ENCODE peak calls at places on chromosomes 11 and 22, in eight cellular contexts. D is DND-41, U is esophagus squamous epithelium, B is kidney, Z is GM23338, M is HepG2, T is spleen, C is heart left ventricle. L is an unnamed sample.

GRCh38 chr11:995058-995751 is 41.3 kb downstream of the MUC6 start:
- DNase-seq in Z (no peak), M (no peak), C (no peak), U (no peak), D (no peak), B (no peak), T (no peak), L (no peak)

GRCh38 chr11:45844822-45845573 is 2.3 kb upstream of the CRY2 start:
- DNase-seq in Z (no peak), M (no peak), C (no peak), U (no peak), T (no peak), B (no peak), D (no peak), L (no peak)

GRCh38 chr22:17773606-17774205 is 563 bp downstream of the BID start:
- DNase-seq in D (peak; percentile 74), M (peak; percentile 35), B (no peak), C (no peak), U (no peak), T (peak; percentile 93), Z (peak; percentile 83), L (peak; percentile 65)

GRCh38 chr11:74494916-74495315 is 1.4 kb upstream of the LIPT2 start:
- DNase-seq in B (no peak), M (no peak), C (no peak), D (no peak), T (no peak), Z (no peak), U (no peak), L (no peak)

GRCh38 chr11:126132319-126132718 is 69.7 kb upstream of the CDON start:
- DNase-seq in T (no peak), Z (no peak), U (no peak), M (no peak), D (no peak), C (no peak), B (peak; percentile 88), L (peak; percentile 89)

GRCh38 chr11:131654849-131655248 is 284.4 kb downstream of the NTM start:
- DNase-seq in C (no peak), Z (no peak), T (no peak), D (no peak), M (no peak), U (no peak), B (no peak), L (no peak)

GRCh38 chr11:44258839-44259420 is 51.0 kb downstream of the ALX4 start:
- DNase-seq in Z (no peak), T (no peak), B (no peak), C (no peak), U (no peak), M (no peak), D (no peak), L (no peak)

GRCh38 chr22:37193629-37194191 is 5.7 kb upstream of the C1QTNF6 start:
- DNase-seq in B (peak; percentile 6), M (peak; percentile 43), Z (no peak), D (no peak), U (no peak), T (no peak), C (peak; percentile 44), L (peak; percentile 46)

GRCh38 chr11:83115551-83115950 is 41.4 kb upstream of the PCF11 start:
- DNase-seq in D (no peak), T (no peak), U (no peak), M (peak; percentile 66), Z (peak; percentile 12), C (no peak), B (no peak), L (no peak)

GRCh38 chr11:129636926-129637325 is 178.7 kb upstream of the TMEM45B start:
- DNase-seq in U (no peak), T (no peak), Z (no peak), M (no peak), C (no peak), D (no peak), B (no peak), L (no peak)

GRCh38 chr11:30683176-30683575 is 97.0 kb upstream of the MPPED2 start:
- DNase-seq in C (no peak), M (no peak), Z (no peak), U (no peak), B (no peak), D (no peak), T (no peak), L (no peak)

GRCh38 chr11:126147268-126148111 is 64.0 kb downstream of the RPUSD4 start:
- DNase-seq in B (no peak), U (no peak), D (no peak), T (peak; percentile 56), C (no peak), Z (peak; percentile 62), M (peak; percentile 94), L (no peak)

GRCh38 chr11:93908689-93909088 is 58.3 kb upstream of the VSTM5 start:
- DNase-seq in C (no peak), M (no peak), T (no peak), Z (peak; percentile 19), B (no peak), U (no peak), D (no peak), L (no peak)

GRCh38 chr22:26461188-26461810 is 22.3 kb downstream of the HPS4 start:
- DNase-seq in Z (peak; percentile 94), B (no peak), M (peak; percentile 24), T (no peak), C (peak; percentile 45), U (no peak), D (peak; percentile 25), L (peak; percentile 58)

GRCh38 chr22:23035557-23036277 is 34.6 kb upstream of the GNAZ start:
- DNase-seq in D (peak; percentile 78), B (no peak), M (no peak), U (no peak), T (peak; percentile 84), Z (no peak), C (no peak), L (no peak)

GRCh38 chr22:23862103-23862502 is 4.4 kb downstream of the SLC2A11 start:
- DNase-seq in U (no peak), T (peak; percentile 69), M (no peak), Z (peak; percentile 74), D (peak; percentile 65), B (peak; percentile 70), C (no peak), L (peak; percentile 42)

GRCh38 chr11:2521081-2521480 is 76.3 kb downstream of the KCNQ1 start:
- DNase-seq in Z (no peak), U (no peak), C (no peak), D (no peak), B (peak; percentile 56), M (no peak), T (peak; percentile 45), L (peak; percentile 26)
- H3K4me1 ChIP-seq in Z (no peaks in the 10 kb centered on the region), U (no peaks in the 10 kb centered on the region), C (no peaks in the 10 kb centered on the region), D (no peaks in the 10 kb centered on the region), B (no peaks in the 10 kb centered on the region), M (no peaks in the 10 kb centered on the region), T (peaks cover 7% of the 10 kb centered on the region), L (no peaks in the 10 kb centered on the region)

GRCh38 chr22:42645341-42645937 is 3.8 kb downstream of the CYB5R3 start:
- DNase-seq in D (no peak), Z (no peak), U (no peak), C (peak; percentile 44), M (no peak), T (no peak), B (no peak), L (peak; percentile 61)
- H3K4me3 ChIP-seq in D (no peak overlapping the region), Z (no peak overlapping the region), U (peak overlapping the region; percentile 24), C (peak overlapping the region; percentile 49), M (peak overlapping the region; percentile 42), T (no peak overlapping the region), B (peak overlapping the region; percentile 43), L (peak overlapping the region; percentile 43)

GRCh38 chr11:66881436-66881835 is 24.6 kb downstream of the LRFN4 start:
- DNase-seq in U (no peak), D (no peak), C (no peak), Z (no peak), M (no peak), T (no peak), B (no peak), L (no peak)

GRCh38 chr11:66881927-66882452 is 25.1 kb downstream of the LRFN4 start:
- DNase-seq in M (no peak), T (no peak), Z (no peak), U (no peak), D (no peak), B (no peak), C (no peak), L (no peak)

GRCh38 chr11:66884443-66884842 is 27.6 kb downstream of the LRFN4 start:
- DNase-seq in D (no peak), B (no peak), T (no peak), U (no peak), Z (no peak), M (peak; percentile 33), C (no peak), L (no peak)

GRCh38 chr11:66882540-66882939 is 25.7 kb downstream of the LRFN4 start:
- DNase-seq in U (no peak), B (no peak), Z (no peak), C (no peak), T (no peak), M (no peak), D (no peak), L (no peak)

DNA sequence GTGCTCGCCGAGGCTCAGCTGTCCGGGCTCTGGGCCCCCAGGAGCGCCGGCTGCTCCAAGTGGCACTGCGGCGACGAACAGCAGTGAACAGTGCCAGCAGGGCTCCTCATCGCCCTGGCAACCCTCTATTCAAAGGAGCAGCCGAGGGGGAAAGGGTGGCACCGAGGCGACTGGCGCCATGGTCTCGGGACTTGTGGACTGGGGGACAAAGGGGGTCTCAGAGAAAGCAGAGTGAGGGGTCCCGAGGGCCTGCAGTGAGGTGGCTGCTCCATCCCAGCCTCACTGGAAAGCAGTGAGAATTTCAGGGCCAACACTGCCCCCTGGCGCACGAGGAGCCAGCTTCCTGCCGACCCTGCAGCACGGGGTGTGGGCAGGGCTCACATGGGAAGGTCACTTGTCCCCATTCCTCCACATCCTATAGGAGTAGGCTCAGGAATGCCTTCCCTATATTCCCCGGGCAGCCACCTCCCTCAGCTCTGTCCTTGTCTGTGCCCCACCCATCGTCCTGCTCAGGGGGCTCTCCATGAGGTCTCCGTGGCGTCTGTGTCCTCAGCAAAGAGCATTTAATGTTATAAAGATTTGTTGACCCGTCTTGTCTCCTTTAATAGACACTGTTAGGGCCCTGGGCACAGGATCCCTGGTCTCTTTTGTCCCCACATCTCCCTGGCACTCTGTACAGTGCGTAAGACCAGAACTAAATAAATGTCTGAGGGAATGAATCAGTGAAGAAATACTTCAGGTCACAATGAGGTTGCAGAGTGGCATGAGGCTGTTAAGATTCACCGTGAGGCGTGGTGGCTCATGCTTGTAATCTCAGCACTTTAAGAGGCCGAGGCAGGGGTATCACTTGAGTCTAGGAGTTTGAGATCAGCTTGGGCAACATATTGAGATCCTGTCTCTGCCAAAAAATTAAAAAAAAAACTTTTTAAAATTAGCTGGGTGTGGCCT is 26.4 kb downstream of the LRFN4 start:
- DNase-seq in Z (peak; percentile 92), B (peak; percentile 43), T (peak; percentile 87), U (no peak), D (peak; percentile 56), M (peak; percentile 45), C (no peak), L (peak; percentile 80)
- H3K27ac ChIP-seq in Z (no peak overlapping the region), B (no peak overlapping the region), T (no peak overlapping the region), U (peak overlapping the region; percentile 40), D (no peak overlapping the region), M (no peak overlapping the region), C (no peak overlapping the region), L (no peak overlapping the region)

DNA sequence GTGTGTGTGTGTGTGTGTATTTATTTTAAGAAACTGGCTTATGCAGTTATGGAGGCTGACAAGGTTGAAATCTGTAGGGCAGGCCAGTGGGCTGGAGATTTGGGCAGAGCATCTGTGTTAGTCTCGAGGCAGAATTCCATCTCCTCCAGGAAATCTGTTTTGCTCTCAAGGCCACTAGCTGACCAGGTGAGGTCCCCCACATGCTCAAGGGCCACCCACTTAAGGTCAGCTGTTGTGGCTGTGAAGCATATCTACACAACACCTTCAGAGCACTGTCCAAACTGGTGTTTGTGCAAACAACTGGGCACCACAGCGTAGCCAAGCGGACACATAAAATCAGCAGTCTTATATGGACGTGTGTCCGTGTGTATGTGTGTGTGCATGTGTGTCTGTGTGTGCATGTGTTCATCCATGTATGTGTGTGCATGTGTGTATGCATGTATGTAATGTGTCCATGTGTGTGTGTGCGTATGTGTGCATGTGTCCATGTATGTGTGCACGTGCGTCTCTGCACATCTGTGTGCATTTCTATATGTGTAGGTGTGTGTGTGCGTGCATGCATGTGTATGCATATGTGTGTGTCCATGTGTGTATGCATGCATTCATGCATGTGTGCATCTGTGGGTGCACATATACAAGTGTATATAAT is 400.9 kb downstream of the BRD1 start:
- DNase-seq in D (no peak), C (no peak), M (no peak), B (no peak), T (no peak), U (no peak), Z (no peak), L (no peak)
- H3K4me1 ChIP-seq in D (no peaks in the 10 kb centered on the region), C (no peaks in the 10 kb centered on the region), M (no peaks in the 10 kb centered on the region), B (no peaks in the 10 kb centered on the region), T (no peaks in the 10 kb centered on the region), U (no peaks in the 10 kb centered on the region), Z (no peaks in the 10 kb centered on the region), L (no peaks in the 10 kb centered on the region)

L was measured in lower lobe of right lung.